ENCODE peak calls at places on chromosomes 2 and 18, in ten cellular contexts. One of them, this sample, is unnamed.

GRCh38 chr2:111919794-111920608 is 21.6 kb downstream of the MERTK start:
- DNase-seq in gastrocnemius medialis: no peak
- DNase-seq in HCT116: no peak
- DNase-seq in body of pancreas: peak; percentile 86
- DNase-seq in stomach: peak; percentile 94
- DNase-seq in transverse colon: peak; percentile 81
- DNase-seq in ovary: no peak
- DNase-seq in A549: no peak
- DNase-seq in Peyer's patch: peak; percentile 90
- DNase-seq in upper lobe of left lung: peak; percentile 97
- DNase-seq in this sample: peak; percentile 53

GRCh38 chr2:54482725-54483124 is 26.6 kb downstream of the SPTBN1 start:
- DNase-seq in body of pancreas: no peak
- DNase-seq in transverse colon: peak; percentile 17
- DNase-seq in ovary: no peak
- DNase-seq in gastrocnemius medialis: peak; percentile 65
- DNase-seq in upper lobe of left lung: no peak
- DNase-seq in HCT116: peak; percentile 64
- DNase-seq in stomach: no peak
- DNase-seq in Peyer's patch: no peak
- DNase-seq in A549: no peak
- DNase-seq in this sample: no peak

GRCh38 chr18:74388227-74388626 is 68.9 kb downstream of the DIPK1C start:
- DNase-seq in upper lobe of left lung: no peak
- DNase-seq in Peyer's patch: no peak
- DNase-seq in ovary: no peak
- DNase-seq in stomach: no peak
- DNase-seq in transverse colon: no peak
- DNase-seq in A549: no peak
- DNase-seq in gastrocnemius medialis: no peak
- DNase-seq in body of pancreas: no peak
- DNase-seq in HCT116: no peak
- DNase-seq in this sample: no peak

GRCh38 chr18:34224423-34225217 is at the start of gene NOL4:
- DNase-seq in transverse colon: peak; percentile 60
- DNase-seq in upper lobe of left lung: peak; percentile 33
- DNase-seq in ovary: no peak
- DNase-seq in A549: no peak
- DNase-seq in body of pancreas: peak; percentile 61
- DNase-seq in Peyer's patch: no peak
- DNase-seq in stomach: peak; percentile 45
- DNase-seq in HCT116: no peak
- DNase-seq in gastrocnemius medialis: no peak
- DNase-seq in this sample: no peak

GRCh38 chr2:226973821-226974220 is 138.0 kb downstream of the RHBDD1 start:
- DNase-seq in body of pancreas: no peak
- DNase-seq in HCT116: no peak
- DNase-seq in gastrocnemius medialis: no peak
- DNase-seq in Peyer's patch: no peak
- DNase-seq in transverse colon: no peak
- DNase-seq in ovary: no peak
- DNase-seq in A549: no peak
- DNase-seq in stomach: no peak
- DNase-seq in upper lobe of left lung: no peak
- DNase-seq in this sample: no peak

GRCh38 chr2:71226391-71226964 is 425 bp downstream of the PAIP2B start:
- DNase-seq in A549: no peak
- DNase-seq in body of pancreas: peak; percentile 82
- DNase-seq in upper lobe of left lung: peak; percentile 35
- DNase-seq in ovary: peak; percentile 67
- DNase-seq in stomach: peak; percentile 63
- DNase-seq in gastrocnemius medialis: peak; percentile 42
- DNase-seq in Peyer's patch: peak; percentile 69
- DNase-seq in transverse colon: peak; percentile 70
- DNase-seq in HCT116: no peak
- DNase-seq in this sample: peak; percentile 62

GRCh38 chr18:5705393-5705792 is 161.6 kb upstream of the EPB41L3 start:
- DNase-seq in transverse colon: no peak
- DNase-seq in stomach: no peak
- DNase-seq in HCT116: no peak
- DNase-seq in gastrocnemius medialis: no peak
- DNase-seq in A549: no peak
- DNase-seq in Peyer's patch: no peak
- DNase-seq in ovary: no peak
- DNase-seq in upper lobe of left lung: no peak
- DNase-seq in body of pancreas: no peak
- DNase-seq in this sample: no peak

GRCh38 chr18:26205318-26205717 is 20.9 kb upstream of the TAF4B start:
- DNase-seq in stomach: no peak
- DNase-seq in upper lobe of left lung: no peak
- DNase-seq in transverse colon: no peak
- DNase-seq in ovary: no peak
- DNase-seq in Peyer's patch: no peak
- DNase-seq in HCT116: no peak
- DNase-seq in A549: no peak
- DNase-seq in gastrocnemius medialis: no peak
- DNase-seq in body of pancreas: no peak
- DNase-seq in this sample: no peak

GRCh38 chr18:38321262-38321661 is 755.7 kb upstream of the CELF4 start:
- DNase-seq in stomach: no peak
- DNase-seq in HCT116: no peak
- DNase-seq in ovary: no peak
- DNase-seq in transverse colon: no peak
- DNase-seq in Peyer's patch: no peak
- DNase-seq in body of pancreas: no peak
- DNase-seq in upper lobe of left lung: no peak
- DNase-seq in A549: no peak
- DNase-seq in gastrocnemius medialis: no peak
- DNase-seq in this sample: no peak

GRCh38 chr2:8684885-8685696 is 3.2 kb downstream of the ID2 start:
- DNase-seq in HCT116: peak; percentile 45
- DNase-seq in ovary: peak; percentile 72
- DNase-seq in upper lobe of left lung: peak; percentile 61
- DNase-seq in stomach: peak; percentile 60
- DNase-seq in Peyer's patch: peak; percentile 85
- DNase-seq in A549: peak; percentile 38
- DNase-seq in transverse colon: peak; percentile 86
- DNase-seq in gastrocnemius medialis: no peak
- DNase-seq in body of pancreas: peak; percentile 63
- DNase-seq in this sample: peak; percentile 81

GRCh38 chr2:54945401-54946219 is 104.6 kb downstream of the RTN4 start:
- DNase-seq in Peyer's patch: peak; percentile 58
- DNase-seq in body of pancreas: peak; percentile 54
- DNase-seq in transverse colon: no peak
- DNase-seq in stomach: peak; percentile 40
- DNase-seq in ovary: peak; percentile 63
- DNase-seq in HCT116: no peak
- DNase-seq in gastrocnemius medialis: peak; percentile 97
- DNase-seq in upper lobe of left lung: peak; percentile 64
- DNase-seq in A549: no peak
- DNase-seq in this sample: no peak

GRCh38 chr2:27766287-27766661 is 5.2 kb upstream of the MRPL33 start:
- DNase-seq in A549: no peak
- DNase-seq in HCT116: no peak
- DNase-seq in ovary: no peak
- DNase-seq in stomach: no peak
- DNase-seq in gastrocnemius medialis: no peak
- DNase-seq in upper lobe of left lung: no peak
- DNase-seq in Peyer's patch: no peak
- DNase-seq in transverse colon: no peak
- DNase-seq in body of pancreas: no peak
- DNase-seq in this sample: no peak

GRCh38 chr2:3639015-3639630 is 18.9 kb upstream of the ALLC start:
- DNase-seq in ovary: no peak
- DNase-seq in HCT116: no peak
- DNase-seq in body of pancreas: no peak
- DNase-seq in A549: no peak
- DNase-seq in Peyer's patch: peak; percentile 6
- DNase-seq in upper lobe of left lung: no peak
- DNase-seq in transverse colon: no peak
- DNase-seq in gastrocnemius medialis: no peak
- DNase-seq in stomach: peak; percentile 13
- DNase-seq in this sample: no peak

DNA sequence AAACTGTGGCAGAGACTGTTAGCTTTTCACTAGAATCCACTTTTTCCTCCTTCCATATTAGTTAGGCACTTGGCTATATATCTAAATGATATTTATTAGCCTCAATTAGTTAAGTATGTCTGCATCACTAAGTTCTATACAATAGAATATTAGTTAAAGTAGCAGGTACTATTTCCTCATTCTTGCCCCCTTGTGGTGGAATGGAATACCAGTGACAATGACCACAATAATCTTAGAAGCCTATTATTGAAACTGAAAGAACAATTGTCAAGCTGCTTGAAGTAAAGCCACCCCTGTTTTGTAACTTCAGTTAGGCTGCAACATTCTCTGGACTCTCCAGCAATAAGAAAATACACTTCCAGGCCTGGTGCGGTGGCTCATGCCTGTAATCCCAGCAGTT is 476.3 kb upstream of the VWC2L start:
- DNase-seq in transverse colon: no peak
- DNase-seq in A549: peak; percentile 6
- DNase-seq in upper lobe of left lung: no peak
- DNase-seq in HCT116: no peak
- DNase-seq in Peyer's patch: no peak
- DNase-seq in body of pancreas: no peak
- DNase-seq in gastrocnemius medialis: no peak
- DNase-seq in ovary: no peak
- DNase-seq in stomach: no peak
- DNase-seq in this sample: no peak
- TF ChIP-seq CTCF in transverse colon: peak; percentile 20
- TF ChIP-seq CTCF in A549: peak; percentile 23
- TF ChIP-seq CTCF in upper lobe of left lung: no peak
- TF ChIP-seq CTCF in HCT116: peak; percentile 27
- TF ChIP-seq CTCF in Peyer's patch: peak; percentile 39
- TF ChIP-seq CTCF in body of pancreas: peak; percentile 44
- TF ChIP-seq CTCF in gastrocnemius medialis: no peak
- TF ChIP-seq CTCF in ovary: no peak
- TF ChIP-seq CTCF in stomach: no peak
- TF ChIP-seq CTCF in this sample: peak; percentile 8

GRCh38 chr18:12948055-12948804 is 419 bp downstream of the SEH1L start:
- DNase-seq in transverse colon: peak; percentile 96
- DNase-seq in upper lobe of left lung: peak; percentile 97
- DNase-seq in Peyer's patch: peak; percentile 98
- DNase-seq in HCT116: peak; percentile 80
- DNase-seq in stomach: peak; percentile 95
- DNase-seq in body of pancreas: peak; percentile 92
- DNase-seq in gastrocnemius medialis: peak; percentile 88
- DNase-seq in ovary: peak; percentile 95
- DNase-seq in A549: peak; percentile 53
- DNase-seq in this sample: peak; percentile 96

GRCh38 chr18:12944724-12945123 is 3.1 kb upstream of the SEH1L start:
- DNase-seq in gastrocnemius medialis: no peak
- DNase-seq in upper lobe of left lung: peak; percentile 33
- DNase-seq in ovary: no peak
- DNase-seq in HCT116: no peak
- DNase-seq in body of pancreas: peak; percentile 94
- DNase-seq in A549: no peak
- DNase-seq in transverse colon: peak; percentile 34
- DNase-seq in stomach: peak; percentile 81
- DNase-seq in Peyer's patch: no peak
- DNase-seq in this sample: peak; percentile 57

GRCh38 chr18:12946549-12947354 is 1.1 kb upstream of the SEH1L start:
- DNase-seq in Peyer's patch: no peak
- DNase-seq in gastrocnemius medialis: no peak
- DNase-seq in stomach: peak; percentile 26
- DNase-seq in ovary: peak; percentile 68
- DNase-seq in transverse colon: peak; percentile 47
- DNase-seq in A549: peak; percentile 16
- DNase-seq in HCT116: peak; percentile 38
- DNase-seq in body of pancreas: peak; percentile 46
- DNase-seq in upper lobe of left lung: peak; percentile 55
- DNase-seq in this sample: peak; percentile 75

GRCh38 chr18:12943200-12943599 is 4.6 kb upstream of the SEH1L start:
- DNase-seq in upper lobe of left lung: no peak
- DNase-seq in A549: no peak
- DNase-seq in HCT116: no peak
- DNase-seq in body of pancreas: no peak
- DNase-seq in Peyer's patch: no peak
- DNase-seq in stomach: no peak
- DNase-seq in ovary: no peak
- DNase-seq in gastrocnemius medialis: no peak
- DNase-seq in transverse colon: no peak
- DNase-seq in this sample: no peak

GRCh38 chr18:12947355-12948054 is at the start of gene SEH1L:
- DNase-seq in HCT116: peak; percentile 93
- DNase-seq in ovary: peak; percentile 99
- DNase-seq in Peyer's patch: peak; percentile 100
- DNase-seq in gastrocnemius medialis: peak; percentile 99
- DNase-seq in body of pancreas: peak; percentile 100
- DNase-seq in A549: peak; percentile 61
- DNase-seq in stomach: peak; percentile 100
- DNase-seq in upper lobe of left lung: peak; percentile 100
- DNase-seq in transverse colon: peak; percentile 100
- DNase-seq in this sample: peak; percentile 100
- TF ChIP-seq POLR2A in HCT116: peak; percentile 78
- TF ChIP-seq POLR2A in ovary: peak; percentile 54
- TF ChIP-seq POLR2A in Peyer's patch: peak; percentile 76
- TF ChIP-seq POLR2A in gastrocnemius medialis: no peak
- TF ChIP-seq POLR2A in body of pancreas: peak; percentile 86
- TF ChIP-seq POLR2A in A549: peak; percentile 54
- TF ChIP-seq POLR2A in stomach: no peak
- TF ChIP-seq POLR2A in upper lobe of left lung: no peak
- TF ChIP-seq POLR2A in transverse colon: peak; percentile 66
- TF ChIP-seq POLR2A in this sample: no peak

GRCh38 chr18:23146861-23147469 is 11.7 kb downstream of the CABLES1 start:
- DNase-seq in body of pancreas: no peak
- DNase-seq in stomach: no peak
- DNase-seq in ovary: no peak
- DNase-seq in A549: no peak
- DNase-seq in gastrocnemius medialis: no peak
- DNase-seq in Peyer's patch: no peak
- DNase-seq in HCT116: no peak
- DNase-seq in transverse colon: no peak
- DNase-seq in upper lobe of left lung: no peak
- DNase-seq in this sample: no peak
- H3K27ac ChIP-seq in body of pancreas: no peak overlapping the region
- H3K27ac ChIP-seq in stomach: peak overlapping the region; percentile 38
- H3K27ac ChIP-seq in ovary: no peak overlapping the region
- H3K27ac ChIP-seq in A549: no peak overlapping the region
- H3K27ac ChIP-seq in gastrocnemius medialis: no peak overlapping the region
- H3K27ac ChIP-seq in Peyer's patch: no peak overlapping the region
- H3K27ac ChIP-seq in HCT116: no peak overlapping the region
- H3K27ac ChIP-seq in transverse colon: no peak overlapping the region
- H3K27ac ChIP-seq in upper lobe of left lung: no peak overlapping the region
- H3K27ac ChIP-seq in this sample: peak overlapping the region; percentile 36

DNA sequence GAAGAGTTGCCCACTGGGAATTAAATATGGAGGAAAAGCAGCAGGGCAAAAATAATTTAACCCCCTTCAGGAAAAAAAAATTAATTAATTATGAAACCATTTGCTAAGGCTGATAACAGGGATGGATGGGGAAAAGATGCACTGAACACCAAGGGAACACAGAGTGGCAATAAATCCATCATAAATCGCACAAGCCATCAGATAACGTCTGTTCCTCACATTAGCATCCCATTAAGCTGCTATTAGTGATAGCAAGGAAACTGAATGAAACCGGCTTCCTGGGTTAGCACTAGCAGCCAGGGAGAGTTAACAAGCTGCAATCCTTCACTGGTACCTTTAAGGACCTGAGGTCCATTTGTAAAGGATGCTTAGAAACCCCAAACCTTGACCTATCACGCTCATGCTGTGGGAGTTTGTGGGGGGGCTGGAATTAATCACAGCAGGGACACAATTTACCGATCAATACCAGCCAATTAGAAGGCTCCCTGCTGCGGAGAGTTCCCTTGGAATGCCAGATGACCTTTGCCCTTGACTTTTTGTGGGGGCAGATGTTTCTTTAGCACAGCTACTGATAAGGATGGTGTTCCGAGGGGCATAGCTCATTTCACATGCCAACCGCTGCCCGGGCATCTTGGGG is 175.5 kb upstream of the KLF7 start:
- DNase-seq in Peyer's patch: no peak
- DNase-seq in A549: no peak
- DNase-seq in HCT116: no peak
- DNase-seq in upper lobe of left lung: no peak
- DNase-seq in transverse colon: no peak
- DNase-seq in gastrocnemius medialis: no peak
- DNase-seq in stomach: no peak
- DNase-seq in ovary: no peak
- DNase-seq in body of pancreas: no peak
- DNase-seq in this sample: no peak
- TF ChIP-seq CTCF in Peyer's patch: no peak
- TF ChIP-seq CTCF in A549: no peak
- TF ChIP-seq CTCF in HCT116: no peak
- TF ChIP-seq CTCF in upper lobe of left lung: no peak
- TF ChIP-seq CTCF in transverse colon: no peak
- TF ChIP-seq CTCF in gastrocnemius medialis: no peak
- TF ChIP-seq CTCF in stomach: no peak
- TF ChIP-seq CTCF in ovary: no peak
- TF ChIP-seq CTCF in body of pancreas: no peak
- TF ChIP-seq CTCF in this sample: no peak